ENCODE peak calls at places on chromosomes 7 and 10, in five cellular contexts. G is prostate gland; J is CD8-positive, alpha-beta T cell; X is body of pancreas; O is transverse colon. N is an unnamed sample.
A peak's percentile ranks its signal among the peaks of the same experiment; 100 is the strongest.

GRCh38 chr7:7434379-7434778 is 101.3 kb downstream of the COL28A1 start:
- DNase-seq in G (no peak), J (no peak), X (no peak), O (no peak), N (no peak)

GRCh38 chr7:133980794-133981193 is 146.3 kb upstream of the LRGUK start:
- DNase-seq in G (no peak), J (no peak), X (no peak), O (no peak), N (no peak)

GRCh38 chr10:100979821-100980272 is 7.5 kb downstream of the MRPL43 start:
- DNase-seq in G (no peak), J (no peak), X (no peak), O (no peak), N (no peak)

GRCh38 chr7:102028206-102028826 is 210.9 kb downstream of the CUX1 start:
- DNase-seq in G (no peak), J (no peak), X (no peak), O (no peak), N (no peak)

GRCh38 chr10:66892833-66893232 is 33.0 kb upstream of the LRRTM3 start:
- DNase-seq in G (no peak), J (no peak), X (no peak), O (no peak), N (no peak)

GRCh38 chr10:71075066-71075758 is 137.2 kb upstream of the UNC5B start:
- DNase-seq in G (peak; percentile 42), J (no peak), X (no peak), O (no peak), N (no peak)

GRCh38 chr7:80977751-80978150 is 58.9 kb upstream of the SEMA3C start:
- DNase-seq in G (no peak), J (no peak), X (no peak), O (no peak), N (no peak)

GRCh38 chr10:3516191-3516590 is 268.8 kb downstream of the KLF6 start:
- DNase-seq in G (no peak), J (no peak), X (no peak), O (no peak), N (no peak)

GRCh38 chr7:94300176-94300835 is 94.4 kb upstream of the COL1A2 start:
- DNase-seq in G (no peak), J (no peak), X (no peak), O (no peak), N (no peak)

GRCh38 chr10:102492983-102493382 is 9.5 kb downstream of the ACTR1A start:
- DNase-seq in G (peak; percentile 28), J (no peak), X (peak; percentile 70), O (no peak), N (no peak)

GRCh38 chr7:144720139-144720538 is 115.7 kb downstream of the TPK1 start:
- DNase-seq in G (no peak), J (no peak), X (no peak), O (no peak), N (no peak)

GRCh38 chr7:6558837-6559236 is 7.6 kb upstream of the GRID2IP start:
- DNase-seq in G (no peak), J (no peak), X (no peak), O (peak; percentile 29), N (peak; percentile 17)

GRCh38 chr10:125817318-125817946 is 5.6 kb downstream of the UROS start:
- DNase-seq in G (no peak), J (no peak), X (no peak), O (no peak), N (no peak)

DNA sequence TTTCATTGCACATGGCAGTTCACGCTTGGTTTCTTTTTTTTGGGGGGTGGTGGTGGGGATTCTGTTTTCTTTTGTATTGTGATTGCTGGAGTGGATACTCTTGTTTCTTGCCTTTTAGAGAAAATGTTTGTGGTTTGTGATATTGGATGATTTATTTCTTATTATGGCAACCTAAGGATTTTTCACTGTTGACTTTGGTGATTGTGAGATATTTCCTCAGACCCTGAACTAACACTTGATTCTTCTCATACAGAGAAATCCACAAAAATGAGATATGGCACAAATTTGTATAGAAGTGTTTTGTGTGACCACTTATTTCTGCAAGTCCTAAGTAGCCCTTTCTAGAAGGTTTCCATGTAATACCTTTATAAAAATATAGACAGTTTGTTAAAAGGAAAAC is 871.1 kb downstream of the LRMDA start:
- DNase-seq in G (no peak), J (no peak), X (no peak), O (no peak), N (no peak)
- H3K27ac ChIP-seq in G (no peak overlapping the region), J (no peak overlapping the region), X (no peak overlapping the region), O (peak overlapping the region; percentile 29), N (no peak overlapping the region)

DNA sequence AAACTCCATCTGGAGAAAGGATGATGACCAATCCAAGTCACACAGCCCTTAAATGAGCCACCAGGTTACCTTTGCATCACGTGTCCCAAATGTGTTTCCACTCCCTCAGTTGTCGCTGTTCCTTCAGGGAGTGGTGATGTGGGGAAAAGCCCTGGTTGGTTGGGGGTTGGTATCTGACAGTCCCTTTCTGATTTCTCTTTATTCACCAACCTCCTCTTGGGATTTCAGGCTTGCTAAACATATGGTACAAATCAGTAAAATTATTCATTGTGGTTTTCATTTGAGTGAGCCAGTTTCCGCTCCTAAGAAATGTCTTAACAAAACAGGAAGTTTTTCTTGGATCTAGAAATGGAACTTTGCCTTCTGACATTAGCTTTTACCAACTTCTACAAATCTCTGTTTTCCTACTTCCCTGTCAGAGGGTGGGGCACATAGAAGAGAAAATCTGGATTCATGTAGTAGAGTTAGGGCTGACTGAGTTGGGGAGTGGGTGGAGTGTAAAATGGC is 40.0 kb upstream of the KMT2E start:
- DNase-seq in G (no peak), J (no peak), X (no peak), O (no peak), N (no peak)
- H3K4me1 ChIP-seq in G (peaks cover 27% of the 10 kb centered on the region), J (no peaks in the 10 kb centered on the region), X (peaks cover 43% of the 10 kb centered on the region), O (peaks cover 73% of the 10 kb centered on the region), N (no peaks in the 10 kb centered on the region)

GRCh38 chr7:157903715-157904114 is 566.9 kb downstream of the DNAJB6 start:
- DNase-seq in G (no peak), J (no peak), X (no peak), O (no peak), N (no peak)
- H3K27ac ChIP-seq in G (no peak overlapping the region), J (no peak overlapping the region), X (no peak overlapping the region), O (no peak overlapping the region), N (no peak overlapping the region)

GRCh38 chr10:1570652-1571051 is 166.7 kb downstream of the ADARB2 start:
- DNase-seq in G (no peak), J (no peak), X (no peak), O (no peak), N (no peak)
- H3K4me1 ChIP-seq in G (no peaks in the 10 kb centered on the region), J (no peaks in the 10 kb centered on the region), X (no peaks in the 10 kb centered on the region), O (no peaks in the 10 kb centered on the region), N (no peaks in the 10 kb centered on the region)

DNA sequence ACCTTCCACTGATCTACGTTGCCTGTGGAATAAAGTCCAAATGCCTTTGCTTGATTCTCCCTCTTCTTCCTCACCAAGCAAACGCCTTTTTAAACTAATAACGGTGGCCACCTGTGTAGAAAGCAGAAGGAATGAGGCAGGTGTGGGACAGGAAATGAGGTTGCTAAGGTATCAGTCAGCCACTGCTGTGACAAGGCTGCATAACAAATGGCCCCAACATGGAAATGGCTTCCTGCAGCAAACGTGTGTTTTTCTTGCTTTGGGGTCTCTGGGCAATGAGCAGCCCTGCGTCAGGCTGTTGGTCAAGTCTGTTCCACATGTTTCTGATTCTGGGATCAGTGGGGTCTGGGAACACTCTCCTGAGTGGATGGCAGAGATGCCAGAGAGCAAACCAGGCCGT is 56.0 kb upstream of the EN2 start:
- DNase-seq in G (no peak), J (no peak), X (no peak), O (no peak), N (no peak)
- H3K27ac ChIP-seq in G (no peak overlapping the region), J (no peak overlapping the region), X (no peak overlapping the region), O (no peak overlapping the region), N (no peak overlapping the region)

GRCh38 chr7:13988765-13989137 is 715 bp downstream of the ETV1 start:
- DNase-seq in G (no peak), J (no peak), X (no peak), O (no peak), N (no peak)
- H3K4me1 ChIP-seq in G (no peaks in the 10 kb centered on the region), J (peaks cover 20% of the 10 kb centered on the region), X (peaks cover 11% of the 10 kb centered on the region), O (peaks cover 18% of the 10 kb centered on the region), N (peaks cover 9% of the 10 kb centered on the region)

GRCh38 chr10:69819713-69820506 is 18.2 kb downstream of the COL13A1 start:
- DNase-seq in G (no peak), J (no peak), X (no peak), O (no peak), N (no peak)
- H3K27ac ChIP-seq in G (no peak overlapping the region), J (no peak overlapping the region), X (no peak overlapping the region), O (no peak overlapping the region), N (no peak overlapping the region)

DNA sequence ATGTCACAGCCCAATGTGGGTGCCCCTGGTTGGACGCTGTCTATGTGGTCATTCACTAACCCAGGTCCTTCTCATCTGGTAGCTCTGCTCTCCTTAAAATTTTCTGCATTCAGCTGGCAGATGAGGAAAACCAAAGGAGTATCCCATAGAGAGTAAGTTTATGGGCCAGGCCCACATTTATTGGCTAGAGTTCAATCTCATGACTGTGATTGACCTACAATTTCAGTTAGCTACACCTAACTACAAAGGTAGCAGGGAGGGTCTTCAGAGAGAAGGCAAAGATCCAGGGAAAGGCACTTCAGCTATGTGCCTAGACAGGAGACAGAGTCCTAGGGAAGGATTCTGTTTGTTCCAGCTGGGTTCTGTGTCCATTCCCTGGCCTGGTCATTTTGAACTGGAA is 23.7 kb upstream of the PPIF start:
- DNase-seq in G (no peak), J (no peak), X (no peak), O (no peak), N (no peak)
- H3K4me1 ChIP-seq in G (no peaks in the 10 kb centered on the region), J (peaks cover 61% of the 10 kb centered on the region), X (no peaks in the 10 kb centered on the region), O (no peaks in the 10 kb centered on the region), N (peaks cover 66% of the 10 kb centered on the region)

GRCh38 chr7:1669954-1670893 is at the start of gene ELFN1:
- DNase-seq in G (no peak), J (no peak), X (no peak), O (no peak), N (peak; percentile 19)
- H3K27ac ChIP-seq in G (no peak within 1 kb of the TSS), J (no peak within 1 kb of the TSS), X (no peak within 1 kb of the TSS), O (no peak within 1 kb of the TSS), N (no peak within 1 kb of the TSS)